ENCODE peak calls at places on chromosomes 1 and 21, in seven cellular contexts. E is right lobe of liver, D is left ventricle myocardium inferior, K is dorsolateral prefrontal cortex, Q is thoracic aorta, V is AG10803, B is nephron progenitor cell. L is an unnamed sample.

GRCh38 chr1:36387141-36387949 is 1.6 kb upstream of the STK40 start:
- DNase-seq in D (no peak), Q (no peak), B (no peak), V (peak), K (no peak), E (no peak), L (no peak)

GRCh38 chr1:210792703-210793102 is 341.2 kb downstream of the KCNH1 start:
- DNase-seq in K (no peak), Q (no peak), D (no peak), E (no peak), B (no peak), V (peak), L (no peak)

GRCh38 chr1:209652873-209653401 is 712 bp upstream of the LAMB3 start:
- DNase-seq in K (peak), Q (no peak), B (no peak), E (peak), D (peak), V (peak), L (peak)

GRCh38 chr1:119374208-119374877 is 5.8 kb downstream of the HAO2 start:
- DNase-seq in Q (no peak), D (no peak), V (no peak), B (no peak), E (no peak), K (no peak), L (no peak)

GRCh38 chr21:45861156-45861870 is 120.3 kb upstream of the COL6A1 start:
- DNase-seq in E (no peak), V (no peak), D (no peak), K (no peak), Q (no peak), B (no peak), L (no peak)

GRCh38 chr1:55446351-55446750 is 231.2 kb upstream of the USP24 start:
- DNase-seq in K (no peak), E (no peak), V (peak), D (no peak), B (no peak), Q (no peak), L (no peak)

GRCh38 chr1:43510621-43511020 is 20.1 kb upstream of the PTPRF start:
- DNase-seq in Q (no peak), B (no peak), D (no peak), K (no peak), E (no peak), V (no peak), L (no peak)

GRCh38 chr1:113394043-113394862 is 3.9 kb downstream of the MAGI3 start:
- DNase-seq in K (no peak), V (no peak), B (no peak), E (no peak), D (no peak), Q (no peak), L (no peak)

GRCh38 chr1:109371271-109371739 is 26.4 kb downstream of the SORT1 start:
- DNase-seq in Q (no peak), K (no peak), B (no peak), V (peak), D (no peak), E (no peak), L (no peak)

GRCh38 chr21:18877932-18878331 is 474.3 kb upstream of the TMPRSS15 start:
- DNase-seq in E (peak), Q (no peak), K (no peak), D (no peak), V (no peak), B (no peak), L (no peak)

GRCh38 chr21:32726742-32727477 is 903 bp downstream of the SYNJ1 start:
- DNase-seq in K (peak), Q (peak), D (peak), V (peak), B (peak), E (no peak), L (no peak)

GRCh38 chr1:28436211-28436769 is 66.8 kb downstream of the PHACTR4 start:
- DNase-seq in Q (no peak), E (no peak), B (no peak), D (no peak), V (no peak), K (no peak), L (no peak)
- TF ChIP-seq CTCF in Q (no peak), E (no peak), B (no peak), D (no peak), V (no peak), K (no peak), L (no peak)

GRCh38 chr1:26724118-26724517 is 28.3 kb downstream of the ARID1A start:
- DNase-seq in E (no peak), Q (no peak), V (no peak), B (no peak), K (no peak), D (no peak), L (no peak)

GRCh38 chr1:26721669-26722355 is 26.0 kb downstream of the ARID1A start:
- DNase-seq in B (no peak), V (no peak), D (no peak), K (no peak), E (no peak), Q (no peak), L (no peak)

GRCh38 chr1:26723013-26723991 is 27.5 kb downstream of the ARID1A start:
- DNase-seq in D (peak), K (peak), Q (peak), B (peak), E (peak), V (peak), L (no peak)

GRCh38 chr1:26717066-26717465 is 21.3 kb downstream of the ARID1A start:
- DNase-seq in K (no peak), B (no peak), D (no peak), Q (no peak), V (peak), E (no peak), L (no peak)

DNA sequence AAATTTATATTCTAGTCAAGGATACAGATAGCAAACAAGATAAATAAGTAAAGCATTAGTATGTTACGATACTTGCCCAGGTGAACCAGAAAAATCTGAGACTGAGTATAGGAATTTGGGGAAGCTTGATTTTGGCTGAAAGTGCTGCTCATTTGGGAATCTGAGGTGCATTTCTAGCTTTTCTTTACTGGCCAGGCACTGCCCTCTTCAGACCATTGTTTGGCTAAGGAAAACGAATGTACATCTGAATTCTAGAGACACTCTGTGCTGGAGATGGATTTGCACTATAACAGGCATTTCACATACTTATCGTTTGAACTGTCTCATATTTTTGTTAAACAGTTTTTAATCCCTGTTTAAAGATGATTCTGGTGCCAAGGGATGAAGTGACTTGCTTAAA is 23.4 kb downstream of the ARID1A start:
- DNase-seq in V (no peak), Q (no peak), E (no peak), D (no peak), B (no peak), K (no peak), L (no peak)
- TF ChIP-seq CTCF in V (peak), Q (no peak), E (no peak), D (no peak), B (no peak), K (no peak), L (no peak)

DNA sequence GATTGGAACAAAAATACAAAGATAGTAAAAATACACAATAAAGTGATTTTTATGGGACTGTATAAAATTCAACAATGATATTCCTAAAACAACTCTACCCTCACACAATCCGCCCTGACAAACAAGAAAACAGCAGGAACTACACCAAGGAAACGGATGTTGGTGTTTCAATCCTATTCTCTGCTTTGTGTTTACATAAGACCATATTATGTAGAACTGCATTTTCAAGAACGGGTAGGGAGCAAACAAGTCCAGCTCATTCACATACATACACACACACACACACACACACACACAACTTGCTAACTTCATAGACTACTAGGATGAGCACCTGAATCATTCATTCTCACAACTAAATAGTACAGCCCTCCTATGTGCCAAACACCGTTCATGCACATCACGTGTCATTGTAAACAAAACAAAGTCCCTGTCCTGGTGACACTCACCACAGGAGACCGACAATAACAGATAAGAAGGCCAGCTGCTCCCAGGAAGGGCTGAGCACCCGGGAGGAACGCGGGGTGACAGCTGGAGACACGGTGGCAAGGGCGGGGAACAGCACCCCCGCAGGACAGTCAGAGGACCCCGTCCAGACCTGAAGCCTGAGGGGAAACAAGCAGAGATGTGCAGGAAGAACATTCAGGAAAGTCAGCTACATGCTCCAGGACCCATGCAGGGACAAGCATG is 43.0 kb downstream of the NPHP4 start:
- DNase-seq in V (no peak), Q (no peak), K (no peak), B (no peak), D (no peak), E (no peak), L (no peak)
- TF ChIP-seq CTCF in V (no peak), Q (no peak), K (no peak), B (no peak), D (no peak), E (no peak), L (peak)

GRCh38 chr1:244915736-244916135 is 51.4 kb upstream of the HNRNPU start:
- DNase-seq in K (no peak), V (no peak), B (no peak), D (no peak), E (no peak), Q (no peak), L (no peak)

GRCh38 chr1:244920911-244921310 is 56.6 kb upstream of the HNRNPU start:
- DNase-seq in V (no peak), E (no peak), Q (no peak), K (no peak), B (no peak), D (no peak), L (no peak)

GRCh38 chr1:244917271-244917670 is 52.9 kb upstream of the HNRNPU start:
- DNase-seq in E (no peak), D (no peak), Q (no peak), K (no peak), B (no peak), V (no peak), L (no peak)

GRCh38 chr1:244919320-244920282 is 55.3 kb upstream of the HNRNPU start:
- DNase-seq in E (no peak), B (no peak), K (no peak), Q (no peak), V (no peak), D (no peak), L (no peak)

GRCh38 chr1:244918422-244919319 is 54.3 kb upstream of the HNRNPU start:
- DNase-seq in Q (no peak), E (no peak), B (peak), D (peak), K (peak), V (peak), L (peak)
- TF ChIP-seq CTCF in Q (no peak), E (peak), B (no peak), D (peak), K (no peak), V (no peak), L (no peak)

DNA sequence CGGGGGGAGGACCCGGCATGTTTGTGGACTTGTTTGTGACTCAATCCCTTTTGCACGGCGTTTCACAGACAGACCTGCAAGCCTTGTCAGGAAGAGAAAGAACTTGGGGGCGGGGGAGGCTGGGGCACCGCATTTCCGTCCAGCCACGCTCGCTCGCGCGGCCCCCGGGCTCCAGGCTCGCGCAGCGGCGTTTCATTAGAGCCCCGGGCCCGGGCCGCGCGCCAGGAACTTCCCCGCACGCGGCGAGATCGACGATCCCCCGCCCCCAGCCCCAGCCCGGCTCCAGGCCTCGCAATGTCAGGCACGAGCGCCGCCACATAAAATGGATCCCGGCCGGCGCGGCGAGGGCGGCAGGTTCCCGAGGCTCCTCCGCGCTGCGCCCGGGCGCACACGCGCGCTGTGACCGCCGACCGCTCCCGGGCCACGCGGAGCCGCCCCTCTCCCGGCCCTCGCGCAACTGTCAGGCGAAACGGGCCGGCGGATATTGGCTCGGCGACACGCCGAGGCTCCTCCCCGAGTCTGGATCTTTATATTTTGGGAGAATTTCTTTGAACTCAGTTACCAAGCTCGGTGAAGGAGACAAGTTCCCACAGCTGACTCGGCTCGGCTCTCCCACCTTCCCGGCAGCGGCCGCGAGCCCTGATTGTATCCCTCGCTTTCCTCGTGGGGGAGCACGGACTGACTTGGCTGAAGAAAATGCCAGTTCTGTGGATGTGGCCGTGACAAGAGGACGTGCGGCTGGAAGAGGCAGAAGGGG is at the start of gene KIF26B:
- DNase-seq in E (no peak), V (peak), B (peak), D (no peak), Q (no peak), K (no peak), L (peak)
- TF ChIP-seq CTCF in E (no peak), V (peak), B (no peak), D (no peak), Q (no peak), K (no peak), L (no peak)

DNA sequence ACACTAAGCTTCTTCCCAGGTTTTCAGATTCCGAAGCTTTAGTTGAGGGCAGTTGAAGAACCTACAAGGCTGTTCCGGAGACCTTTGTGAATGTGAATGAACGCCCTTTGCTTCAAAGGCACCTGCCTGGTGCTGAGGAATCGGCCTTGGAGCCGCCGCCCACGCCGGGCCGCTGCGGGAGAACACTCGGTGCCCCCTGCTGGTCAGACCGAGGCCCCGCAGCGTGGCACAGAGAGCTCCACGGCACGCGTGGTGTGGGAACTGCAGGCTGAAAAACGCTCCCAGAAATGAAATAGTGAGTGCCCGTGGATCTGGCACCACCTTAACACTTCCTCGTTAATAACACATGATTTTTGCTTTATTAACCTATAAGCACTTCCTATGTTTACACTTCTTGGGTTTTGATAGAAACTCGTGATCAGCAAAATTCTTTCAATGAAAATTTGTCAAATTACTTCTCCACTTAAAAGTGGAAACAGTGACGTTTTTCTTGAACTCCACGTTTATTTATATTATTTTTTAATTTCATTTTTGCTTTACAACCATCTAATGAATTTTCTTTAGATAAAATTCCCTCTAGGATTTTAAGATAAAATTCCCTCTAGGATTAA is 460.6 kb downstream of the DSCAM start:
- DNase-seq in B (peak), E (peak), V (no peak), Q (no peak), D (peak), K (peak), L (peak)
- TF ChIP-seq CTCF in B (peak), E (peak), V (peak), Q (peak), D (peak), K (peak), L (peak)

GRCh38 chr1:223234534-223234933 is 91.5 kb upstream of the TLR5 start:
- DNase-seq in K (no peak), B (no peak), E (no peak), V (no peak), D (no peak), Q (no peak), L (no peak)

GRCh38 chr1:223235091-223235490 is 92.0 kb upstream of the TLR5 start:
- DNase-seq in D (no peak), B (no peak), K (no peak), V (no peak), Q (no peak), E (no peak), L (no peak)

GRCh38 chr1:223234164-223234501 is 91.1 kb upstream of the TLR5 start:
- DNase-seq in D (no peak), V (no peak), K (no peak), E (no peak), B (no peak), Q (no peak), L (no peak)

GRCh38 chr1:223233019-223233409 is 90.0 kb upstream of the TLR5 start:
- DNase-seq in V (no peak), D (no peak), B (no peak), Q (no peak), E (no peak), K (no peak), L (no peak)

GRCh38 chr1:223233410-223234163 is 90.5 kb upstream of the TLR5 start:
- DNase-seq in K (peak), E (no peak), Q (peak), D (no peak), B (no peak), V (peak), L (no peak)
- TF ChIP-seq CTCF in K (no peak), E (no peak), Q (no peak), D (no peak), B (no peak), V (no peak), L (no peak)

GRCh38 chr1:107056426-107057196 is at the start of gene PRMT6:
- DNase-seq in V (peak), Q (peak), K (peak), E (peak), B (peak), D (peak), L (peak)
- TF ChIP-seq CTCF in V (no peak), Q (no peak), K (no peak), E (no peak), B (no peak), D (no peak), L (no peak)

DNA sequence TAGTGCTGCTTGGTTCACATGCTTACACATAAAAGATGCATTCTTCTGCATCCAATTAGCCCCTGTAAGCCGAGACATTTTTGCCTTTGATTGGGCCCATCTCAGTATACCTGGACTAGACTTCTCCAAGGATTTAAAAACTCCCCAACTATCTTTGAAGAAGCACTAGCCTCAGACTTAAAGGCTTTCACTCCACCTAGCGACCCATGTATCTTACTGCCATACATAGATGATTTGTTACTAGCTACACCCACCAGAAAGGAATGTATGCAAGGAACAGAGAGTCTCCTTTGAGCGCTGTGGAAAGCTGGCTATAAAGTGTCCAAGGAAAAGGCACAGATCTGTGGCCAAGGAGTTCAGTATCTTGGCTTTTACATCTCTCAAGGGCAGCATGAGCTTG is 91.7 kb downstream of the LIPI start:
- DNase-seq in K (no peak), V (no peak), Q (no peak), D (no peak), E (no peak), B (no peak), L (no peak)
- TF ChIP-seq CTCF in K (no peak), V (no peak), Q (no peak), D (no peak), E (no peak), B (no peak), L (no peak)

DNA sequence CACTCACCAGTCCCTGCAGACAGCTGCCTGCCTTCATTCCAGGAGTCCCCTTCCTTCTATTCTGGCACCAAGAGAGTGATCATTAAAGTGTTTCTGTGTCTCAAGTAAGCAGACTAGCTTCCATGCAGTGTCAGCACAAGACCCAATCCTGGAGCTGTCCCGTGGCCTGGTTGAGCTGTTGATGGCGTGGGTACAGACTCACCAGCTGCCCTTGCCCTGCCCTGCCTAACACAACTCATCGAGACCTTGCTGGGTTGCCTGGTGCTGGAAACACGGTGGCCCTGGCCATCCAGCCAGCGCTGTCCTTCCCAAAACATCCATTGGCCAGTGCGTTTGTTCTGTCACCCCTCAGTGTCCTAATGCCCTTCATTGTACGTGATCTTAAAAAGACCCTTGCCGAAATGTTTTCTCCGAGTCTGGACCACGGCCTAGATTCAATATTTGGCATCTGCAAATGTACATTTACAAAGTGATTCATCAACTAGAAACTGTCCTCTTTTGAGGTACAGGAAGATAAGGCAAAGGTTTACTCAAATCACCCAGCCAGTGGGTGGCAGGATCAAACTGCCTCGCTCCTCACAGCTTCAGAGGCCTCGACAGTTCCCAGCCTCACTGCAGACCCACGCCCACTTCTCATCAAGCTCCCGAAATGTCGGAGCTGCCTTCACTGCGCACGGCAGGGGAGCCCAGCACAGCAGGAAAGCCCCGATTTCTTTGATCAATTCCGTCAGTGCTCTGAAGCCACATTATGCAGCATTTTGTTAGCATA is 494.1 kb downstream of the KIF26B start:
- DNase-seq in B (peak), K (no peak), Q (no peak), E (no peak), V (no peak), D (no peak), L (no peak)
- TF ChIP-seq CTCF in B (no peak), K (no peak), Q (no peak), E (no peak), V (no peak), D (no peak), L (no peak)